ENCODE peak calls at places on chromosomes 16 and 17, in four cellular contexts. J, O, B and P are unnamed samples.

GRCh38 chr17:40646791-40647548 is 648 bp downstream of the SMARCE1 start:
- DNase-seq in J (no peak), O (peak; percentile 28), B (peak; percentile 50), P (no peak)

GRCh38 chr16:64094992-64095579 is 1026.8 kb downstream of the CDH11 start:
- DNase-seq in J (no peak), O (no peak), B (no peak), P (no peak)

GRCh38 chr17:77458202-77459017 is 317.6 kb downstream of the SEC14L1 start:
- DNase-seq in J (no peak), O (no peak), B (no peak), P (no peak)

GRCh38 chr17:2243953-2244352 is 59.6 kb downstream of the SMG6 start:
- DNase-seq in J (no peak), O (no peak), B (no peak), P (no peak)

GRCh38 chr16:83900611-83901010 is 1.7 kb downstream of the MLYCD start:
- DNase-seq in J (no peak), O (no peak), B (no peak), P (no peak)

GRCh38 chr16:28311913-28312312 is 19.6 kb downstream of the SBK1 start:
- DNase-seq in J (no peak), O (no peak), B (no peak), P (no peak)

GRCh38 chr16:89332248-89333245 is 115.0 kb downstream of the ZNF778 start:
- DNase-seq in J (no peak), O (no peak), B (no peak), P (no peak)

GRCh38 chr16:14337303-14338191 is 266.4 kb downstream of the MRTFB start:
- DNase-seq in J (no peak), O (no peak), B (peak; percentile 73), P (no peak)

GRCh38 chr17:44387773-44388172 is 1.7 kb downstream of the ITGA2B start:
- DNase-seq in J (no peak), O (no peak), B (no peak), P (no peak)

GRCh38 chr17:78769200-78769773 is 12.8 kb downstream of the CYTH1 start:
- DNase-seq in J (no peak), O (no peak), B (no peak), P (no peak)

GRCh38 chr16:67115649-67116048 is 5.9 kb downstream of the PHAF1 start:
- DNase-seq in J (no peak), O (peak; percentile 85), B (no peak), P (peak; percentile 62)

GRCh38 chr17:17783825-17784598 is 52.8 kb downstream of the SREBF1 start:
- DNase-seq in J (no peak), O (no peak), B (no peak), P (no peak)

GRCh38 chr17:8665681-8666080 is 35.2 kb upstream of the MYH10 start:
- DNase-seq in J (no peak), O (no peak), B (no peak), P (no peak)

GRCh38 chr17:9402590-9403199 is 172.9 kb downstream of the STX8 start:
- DNase-seq in J (no peak), O (peak; percentile 16), B (peak; percentile 45), P (no peak)

GRCh38 chr16:25020112-25020591 is 5.0 kb upstream of the ARHGAP17 start:
- DNase-seq in J (no peak), O (no peak), B (no peak), P (no peak)

GRCh38 chr17:17324616-17325015 is 21.4 kb downstream of the NT5M start:
- DNase-seq in J (no peak), O (no peak), B (no peak), P (no peak)

DNA sequence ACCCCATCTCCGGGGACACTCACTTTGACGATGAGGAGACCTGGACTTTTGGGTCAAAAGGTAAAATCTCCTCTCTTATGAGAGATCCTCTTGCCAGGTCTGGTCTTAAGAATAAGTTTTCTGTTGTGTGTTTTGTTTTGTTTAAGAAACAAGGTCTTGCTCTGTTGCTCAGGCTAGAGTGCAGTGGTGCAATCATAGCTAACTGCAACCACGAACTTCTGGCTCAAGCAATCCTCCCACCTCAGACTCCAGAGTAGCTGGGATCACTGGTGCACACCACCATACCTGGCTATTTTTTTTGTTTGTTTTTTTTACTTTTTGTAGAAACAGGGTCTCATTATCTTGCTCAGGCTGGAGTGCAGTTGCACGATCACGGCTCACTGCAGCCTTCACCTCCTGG is 4.1 kb downstream of the MMP25 start:
- DNase-seq in J (no peak), O (no peak), B (no peak), P (no peak)
- TF ChIP-seq TCF7L2 in J (no peak), O (no peak), B (no peak), P (no peak)

DNA sequence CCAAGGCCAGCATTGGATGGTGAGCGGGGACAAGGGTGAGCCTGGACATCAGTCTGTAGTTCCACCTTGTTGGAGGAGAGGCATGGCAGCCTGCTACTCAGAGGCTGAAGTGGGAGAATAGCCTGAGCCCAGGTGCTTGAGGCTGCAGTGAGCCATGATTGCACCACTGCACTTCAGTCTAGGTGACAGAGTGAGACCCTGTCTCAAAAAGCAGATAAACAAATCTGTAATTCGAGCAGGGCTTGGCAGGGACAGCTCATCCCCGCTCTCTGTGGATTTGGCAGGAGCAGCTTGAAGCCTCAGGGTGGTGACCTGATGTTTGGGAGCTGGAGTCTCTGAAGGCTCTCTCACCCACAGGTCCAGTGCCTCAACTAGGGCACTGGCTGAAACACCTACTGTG is 38.6 kb upstream of the ZCCHC14 start:
- DNase-seq in J (no peak), O (no peak), B (no peak), P (no peak)
- TF ChIP-seq REST in J (no peak), O (no peak), B (no peak), P (no peak)

GRCh38 chr16:15608398-15609285 is 34.3 kb downstream of the MARF1 start:
- DNase-seq in J (no peak), O (no peak), B (peak; percentile 90), P (no peak)
- TF ChIP-seq CTCF in J (no peak), O (no peak), B (peak; percentile 70), P (no peak)

GRCh38 chr17:54738496-54738895 is 162.2 kb upstream of the TOM1L1 start:
- DNase-seq in J (no peak), O (no peak), B (no peak), P (no peak)
- TF ChIP-seq TCF7L2 in J (no peak), O (no peak), B (no peak), P (no peak)

DNA sequence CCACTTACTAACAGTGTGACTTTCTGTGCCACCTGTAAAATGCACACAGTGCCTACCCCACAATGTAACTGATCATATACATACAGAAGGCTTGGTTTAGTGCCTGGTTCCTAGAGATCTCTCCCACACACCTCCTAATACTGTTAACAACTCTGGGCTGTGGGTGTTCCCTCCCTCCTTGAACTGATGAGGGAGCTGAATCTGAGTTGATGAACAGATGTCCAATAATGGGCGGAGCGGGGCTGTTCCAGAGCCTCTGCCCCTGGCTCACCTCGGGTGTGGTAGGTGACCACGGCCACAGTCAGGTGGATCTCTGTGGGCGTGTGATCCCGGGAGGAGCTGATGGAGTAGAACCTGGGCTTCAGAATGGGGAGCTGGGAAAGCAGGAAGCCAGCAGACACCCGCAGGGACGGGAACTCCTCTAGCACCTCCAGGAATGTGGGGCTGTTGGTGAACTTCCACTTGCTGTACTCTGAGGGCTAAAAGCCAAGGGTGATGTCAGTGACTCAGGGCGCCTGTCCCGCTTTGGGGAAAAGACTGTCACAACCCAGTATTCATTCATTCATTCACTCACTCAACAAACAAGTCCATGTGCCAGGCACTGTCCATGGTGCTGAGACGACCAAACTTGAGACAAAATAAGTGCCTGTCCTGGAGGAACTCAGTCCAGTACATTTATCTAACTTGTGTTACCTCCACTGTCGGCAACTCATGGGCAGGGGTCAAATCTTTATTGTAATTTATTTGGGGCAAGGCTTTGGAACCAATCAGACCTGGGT is 37.6 kb downstream of the NOS2 start:
- DNase-seq in J (no peak), O (no peak), B (no peak), P (no peak)
- TF ChIP-seq REST in J (peak; percentile 94), O (peak; percentile 86), B (peak; percentile 58), P (peak; percentile 92)

GRCh38 chr17:879546-879945 is 97.4 kb downstream of the MRM3 start:
- DNase-seq in J (peak; percentile 58), O (peak; percentile 89), B (peak; percentile 45), P (peak; percentile 30)
- TF ChIP-seq CTCF in J (peak; percentile 59), O (peak; percentile 71), B (peak; percentile 50), P (no peak)

GRCh38 chr16:65767125-65767524 is 599.4 kb upstream of the CDH5 start:
- DNase-seq in J (no peak), O (no peak), B (no peak), P (no peak)
- TF ChIP-seq TCF7L2 in J (no peak), O (no peak), B (no peak), P (no peak)

DNA sequence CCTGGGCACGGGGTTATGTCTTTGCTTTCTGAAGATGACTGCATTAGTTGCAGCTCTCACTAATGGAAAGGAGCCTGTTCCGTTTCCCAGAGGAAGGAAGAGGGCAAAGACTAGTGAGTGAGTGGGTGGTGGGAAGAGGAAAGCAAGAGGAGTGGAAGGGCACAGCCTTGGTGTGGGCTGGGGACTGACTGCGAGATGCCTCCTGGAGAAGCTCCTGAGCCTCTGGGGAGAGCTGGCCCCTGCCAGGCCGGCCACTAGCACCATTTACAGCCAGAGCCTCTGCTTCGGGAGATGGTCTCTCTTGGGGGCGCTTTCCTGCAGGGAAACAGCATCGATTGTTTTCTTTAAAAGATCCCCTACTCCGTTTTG is 825 bp upstream of the RHBDL3 start:
- DNase-seq in J (no peak), O (no peak), B (no peak), P (no peak)
- TF ChIP-seq REST in J (no peak), O (no peak), B (no peak), P (no peak)

GRCh38 chr17:82837586-82838320 is 2.1 kb downstream of the ZNF750 start:
- DNase-seq in J (no peak), O (no peak), B (no peak), P (no peak)
- TF ChIP-seq CTCF in J (no peak), O (no peak), B (no peak), P (no peak)

DNA sequence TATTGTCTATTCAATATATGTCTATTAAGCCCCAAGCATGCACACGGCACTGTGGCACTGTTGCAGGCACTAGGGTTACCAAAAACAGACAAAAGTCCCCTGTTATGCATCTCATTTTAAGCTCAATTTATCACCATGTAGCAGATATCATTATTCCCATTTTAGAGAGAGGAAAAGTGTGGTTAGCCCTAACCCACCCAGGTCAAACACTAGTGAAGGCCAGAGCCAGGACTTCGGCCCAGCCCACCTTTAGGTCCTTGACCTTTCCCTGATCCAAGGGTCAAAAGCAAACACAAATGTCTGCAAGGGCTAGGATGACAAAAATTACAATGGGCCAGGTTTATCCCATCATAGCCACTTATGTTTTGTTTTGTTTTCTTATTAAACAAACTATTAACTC is 130.3 kb upstream of the NUDT7 start:
- DNase-seq in J (no peak), O (no peak), B (no peak), P (no peak)
- TF ChIP-seq TCF7L2 in J (no peak), O (no peak), B (no peak), P (no peak)